ENCODE peak calls at places on chromosome 7, in seven cellular contexts. One of them, this sample, is unnamed.

GRCh38 chr7:129453510-129454248 is 19.4 kb downstream of the STRIP2 start:
- DNase-seq in memory B cell: no peak
- DNase-seq in left cardiac atrium: no peak
- DNase-seq in activated naive CD4-positive, alpha-beta T cell treated with Interleukin-2 at 50 U/mL for 16 hours: no peak
- DNase-seq in neural crest cell: no peak
- DNase-seq in RPMI7951: no peak
- DNase-seq in fibroblast of lung: no peak
- DNase-seq in this sample: no peak

GRCh38 chr7:70835658-70836057 is 296.3 kb upstream of the GALNT17 start:
- DNase-seq in activated naive CD4-positive, alpha-beta T cell treated with Interleukin-2 at 50 U/mL for 16 hours: no peak
- DNase-seq in left cardiac atrium: no peak
- DNase-seq in neural crest cell: no peak
- DNase-seq in fibroblast of lung: no peak
- DNase-seq in memory B cell: no peak
- DNase-seq in RPMI7951: no peak
- DNase-seq in this sample: no peak

GRCh38 chr7:97167749-97168148 is 50.3 kb downstream of the SDHAF3 start:
- DNase-seq in neural crest cell: no peak
- DNase-seq in RPMI7951: no peak
- DNase-seq in activated naive CD4-positive, alpha-beta T cell treated with Interleukin-2 at 50 U/mL for 16 hours: no peak
- DNase-seq in fibroblast of lung: no peak
- DNase-seq in left cardiac atrium: no peak
- DNase-seq in memory B cell: no peak
- DNase-seq in this sample: no peak

GRCh38 chr7:876972-877311 is 588 bp downstream of the GET4 start:
- DNase-seq in activated naive CD4-positive, alpha-beta T cell treated with Interleukin-2 at 50 U/mL for 16 hours: no peak
- DNase-seq in fibroblast of lung: no peak
- DNase-seq in RPMI7951: peak
- DNase-seq in neural crest cell: no peak
- DNase-seq in memory B cell: no peak
- DNase-seq in left cardiac atrium: no peak
- DNase-seq in this sample: peak

GRCh38 chr7:45683556-45684148 is 109.5 kb downstream of the ADCY1 start:
- DNase-seq in RPMI7951: no peak
- DNase-seq in activated naive CD4-positive, alpha-beta T cell treated with Interleukin-2 at 50 U/mL for 16 hours: no peak
- DNase-seq in left cardiac atrium: no peak
- DNase-seq in memory B cell: no peak
- DNase-seq in neural crest cell: no peak
- DNase-seq in fibroblast of lung: no peak
- DNase-seq in this sample: no peak

GRCh38 chr7:45986355-45987298 is 65.6 kb upstream of the IGFBP3 start:
- DNase-seq in fibroblast of lung: no peak
- DNase-seq in RPMI7951: no peak
- DNase-seq in left cardiac atrium: no peak
- DNase-seq in neural crest cell: no peak
- DNase-seq in activated naive CD4-positive, alpha-beta T cell treated with Interleukin-2 at 50 U/mL for 16 hours: no peak
- DNase-seq in memory B cell: no peak
- DNase-seq in this sample: no peak

GRCh38 chr7:74240482-74240881 is 13.7 kb downstream of the RFC2 start:
- DNase-seq in neural crest cell: no peak
- DNase-seq in left cardiac atrium: no peak
- DNase-seq in activated naive CD4-positive, alpha-beta T cell treated with Interleukin-2 at 50 U/mL for 16 hours: no peak
- DNase-seq in RPMI7951: no peak
- DNase-seq in fibroblast of lung: no peak
- DNase-seq in memory B cell: no peak
- DNase-seq in this sample: no peak

GRCh38 chr7:108197371-108198091 is 67.4 kb upstream of the LAMB4 start:
- DNase-seq in left cardiac atrium: no peak
- DNase-seq in neural crest cell: no peak
- DNase-seq in fibroblast of lung: no peak
- DNase-seq in activated naive CD4-positive, alpha-beta T cell treated with Interleukin-2 at 50 U/mL for 16 hours: no peak
- DNase-seq in RPMI7951: no peak
- DNase-seq in memory B cell: no peak
- DNase-seq in this sample: no peak

GRCh38 chr7:32865448-32865847 is 26.1 kb downstream of the KBTBD2 start:
- DNase-seq in fibroblast of lung: no peak
- DNase-seq in neural crest cell: no peak
- DNase-seq in activated naive CD4-positive, alpha-beta T cell treated with Interleukin-2 at 50 U/mL for 16 hours: no peak
- DNase-seq in RPMI7951: no peak
- DNase-seq in left cardiac atrium: no peak
- DNase-seq in memory B cell: no peak
- DNase-seq in this sample: no peak

GRCh38 chr7:150621376-150621775 is 10.8 kb downstream of the GIMAP6 start:
- DNase-seq in neural crest cell: no peak
- DNase-seq in activated naive CD4-positive, alpha-beta T cell treated with Interleukin-2 at 50 U/mL for 16 hours: no peak
- DNase-seq in left cardiac atrium: no peak
- DNase-seq in fibroblast of lung: no peak
- DNase-seq in RPMI7951: no peak
- DNase-seq in memory B cell: no peak
- DNase-seq in this sample: no peak

GRCh38 chr7:3897430-3898385 is 596.7 kb downstream of the SDK1 start:
- DNase-seq in left cardiac atrium: peak
- DNase-seq in neural crest cell: no peak
- DNase-seq in activated naive CD4-positive, alpha-beta T cell treated with Interleukin-2 at 50 U/mL for 16 hours: peak
- DNase-seq in memory B cell: peak
- DNase-seq in RPMI7951: peak
- DNase-seq in fibroblast of lung: peak
- DNase-seq in this sample: peak

GRCh38 chr7:94351703-94352102 is 43.0 kb upstream of the COL1A2 start:
- DNase-seq in neural crest cell: no peak
- DNase-seq in activated naive CD4-positive, alpha-beta T cell treated with Interleukin-2 at 50 U/mL for 16 hours: no peak
- DNase-seq in left cardiac atrium: no peak
- DNase-seq in memory B cell: peak
- DNase-seq in RPMI7951: no peak
- DNase-seq in fibroblast of lung: no peak
- DNase-seq in this sample: no peak

GRCh38 chr7:100752994-100753393 is 19.6 kb downstream of the ZAN start:
- DNase-seq in left cardiac atrium: no peak
- DNase-seq in activated naive CD4-positive, alpha-beta T cell treated with Interleukin-2 at 50 U/mL for 16 hours: no peak
- DNase-seq in fibroblast of lung: no peak
- DNase-seq in memory B cell: no peak
- DNase-seq in RPMI7951: no peak
- DNase-seq in neural crest cell: no peak
- DNase-seq in this sample: peak

This sample was measured in RPMI8226.